ENCODE peak calls at places on chromosome 16, in five cellular contexts. R, G, A, J and F are unnamed samples.

GRCh38 chr16:4837733-4838501 is 9.2 kb downstream of the GLYR1 start:
- DNase-seq in R (no peak), J (no peak), G (no peak), A (no peak), F (no peak)

GRCh38 chr16:82874672-82875071 is 247.9 kb downstream of the CDH13 start:
- DNase-seq in J (no peak), R (no peak), G (no peak), A (no peak), F (no peak)

GRCh38 chr16:4115209-4115940 is 867 bp downstream of the ADCY9 start:
- DNase-seq in J (peak; percentile 87), R (peak; percentile 51), A (no peak), G (peak; percentile 74), F (peak; percentile 23)

GRCh38 chr16:47887496-47887895 is 268.3 kb downstream of the ABCC12 start:
- DNase-seq in A (no peak), J (no peak), G (peak; percentile 33), R (no peak), F (no peak)

GRCh38 chr16:48367443-48368049 is 17.7 kb downstream of the SIAH1 start:
- DNase-seq in R (no peak), G (no peak), J (no peak), A (no peak), F (no peak)

GRCh38 chr16:72626623-72627022 is 421.3 kb downstream of the ZFHX3 start:
- DNase-seq in R (no peak), G (no peak), A (no peak), J (no peak), F (no peak)

GRCh38 chr16:11211977-11212818 is 43.8 kb downstream of the SOCS1 start:
- DNase-seq in R (no peak), A (no peak), G (no peak), J (peak; percentile 69), F (no peak)

GRCh38 chr16:25151996-25152395 is 40.5 kb downstream of the LCMT1 start:
- DNase-seq in A (no peak), J (no peak), R (no peak), G (peak; percentile 58), F (no peak)

GRCh38 chr16:85582177-85582888 is 30.8 kb upstream of the GSE1 start:
- DNase-seq in R (no peak), J (no peak), G (no peak), A (no peak), F (no peak)

GRCh38 chr16:22813946-22814325 is at the start of gene HS3ST2:
- DNase-seq in A (no peak), G (no peak), J (peak; percentile 90), R (peak; percentile 20), F (peak; percentile 25)

GRCh38 chr16:24701521-24701951 is 27.9 kb upstream of the TNRC6A start:
- DNase-seq in A (no peak), G (peak; percentile 51), J (no peak), R (no peak), F (no peak)

GRCh38 chr16:83826146-83826913 is 18.6 kb downstream of the HSBP1 start:
- DNase-seq in J (peak; percentile 86), G (peak; percentile 78), A (peak; percentile 47), R (peak; percentile 89), F (peak; percentile 89)

GRCh38 chr16:72221216-72221995 is 49.5 kb upstream of the PMFBP1 start:
- DNase-seq in J (no peak), R (no peak), G (no peak), A (no peak), F (no peak)

GRCh38 chr16:74605746-74606520 is 981 bp downstream of the GLG1 start:
- DNase-seq in A (no peak), G (no peak), J (no peak), R (no peak), F (no peak)

GRCh38 chr16:70611785-70612303 is 34.5 kb upstream of the IL34 start:
- DNase-seq in G (no peak), R (no peak), J (no peak), A (no peak), F (no peak)

GRCh38 chr16:69031877-69032301 is 73.6 kb upstream of the HAS3 start:
- DNase-seq in G (no peak), J (no peak), R (peak; percentile 86), A (no peak), F (no peak)

GRCh38 chr16:16164244-16164643 is 59.0 kb downstream of the ABCC6 start:
- DNase-seq in J (no peak), G (no peak), R (no peak), A (no peak), F (no peak)

GRCh38 chr16:72024862-72025382 is 16.4 kb downstream of the DHODH start:
- DNase-seq in J (no peak), G (peak; percentile 4), A (no peak), R (no peak), F (no peak)

GRCh38 chr16:8683640-8684039 is 9.2 kb downstream of the ABAT start:
- DNase-seq in A (no peak), J (no peak), G (no peak), R (no peak), F (no peak)

GRCh38 chr16:3465911-3466584 is 22.6 kb downstream of the NAA60 start:
- DNase-seq in J (no peak), G (no peak), R (no peak), A (no peak), F (no peak)

GRCh38 chr16:81582655-81583441 is 138.2 kb downstream of the CMIP start:
- DNase-seq in A (no peak), G (no peak), J (no peak), R (no peak), F (no peak)

GRCh38 chr16:8905168-8905762 is 23.1 kb downstream of the LITAFD start:
- DNase-seq in R (no peak), J (peak; percentile 47), A (no peak), G (peak; percentile 45), F (no peak)

GRCh38 chr16:84593825-84594724 is 23.8 kb downstream of the COTL1 start:
- DNase-seq in G (no peak), J (peak; percentile 58), R (peak; percentile 84), A (no peak), F (no peak)

GRCh38 chr16:22214402-22214801 is 8.3 kb downstream of the EEF2K start:
- DNase-seq in A (no peak), J (no peak), R (no peak), G (no peak), F (no peak)

GRCh38 chr16:11142261-11142630 is 113.8 kb downstream of the SOCS1 start:
- DNase-seq in R (no peak), J (no peak), A (no peak), G (no peak), F (no peak)

GRCh38 chr16:70523621-70524405 is at the start of gene SF3B3:
- DNase-seq in G (peak; percentile 24), J (peak; percentile 78), R (peak; percentile 72), A (no peak), F (peak; percentile 63)

GRCh38 chr16:69089091-69089912 is 16.2 kb upstream of the HAS3 start:
- DNase-seq in A (no peak), J (peak; percentile 64), R (no peak), G (peak; percentile 53), F (no peak)

GRCh38 chr16:47888142-47888541 is 267.7 kb downstream of the ABCC12 start:
- DNase-seq in J (no peak), A (no peak), G (peak; percentile 49), R (no peak), F (no peak)

GRCh38 chr16:24358117-24358516 is 102.0 kb downstream of the CACNG3 start:
- DNase-seq in G (no peak), R (no peak), J (no peak), A (no peak), F (no peak)

GRCh38 chr16:52613508-52613907 is 66.6 kb upstream of the TOX3 start:
- DNase-seq in J (no peak), R (no peak), G (no peak), A (no peak), F (no peak)

GRCh38 chr16:50204426-50205108 is 51.5 kb downstream of the TENT4B start:
- DNase-seq in A (no peak), R (no peak), G (no peak), J (no peak), F (no peak)
- H3K4me1 ChIP-seq in A (peaks cover 72% of the 10 kb centered on the region), R (peaks cover 44% of the 10 kb centered on the region), G (peaks cover 22% of the 10 kb centered on the region), J (peaks cover 46% of the 10 kb centered on the region), F (peaks cover 8% of the 10 kb centered on the region)

GRCh38 chr16:1922357-1922756 is 4.1 kb upstream of the HS3ST6 start:
- DNase-seq in A (no peak), R (no peak), J (no peak), G (no peak), F (no peak)

GRCh38 chr16:1923299-1924034 is 5.3 kb upstream of the HS3ST6 start:
- DNase-seq in J (peak; percentile 58), R (peak; percentile 66), A (no peak), G (no peak), F (no peak)

GRCh38 chr16:1920727-1921155 is 2.5 kb upstream of the HS3ST6 start:
- DNase-seq in G (no peak), R (peak; percentile 61), A (no peak), J (peak; percentile 56), F (no peak)

GRCh38 chr16:1926223-1926718 is 8.1 kb upstream of the HS3ST6 start:
- DNase-seq in R (no peak), J (no peak), A (no peak), G (no peak), F (no peak)

GRCh38 chr16:1924095-1924494 is 5.9 kb upstream of the HS3ST6 start:
- DNase-seq in R (no peak), G (no peak), J (no peak), A (no peak), F (no peak)
- TF ChIP-seq CTCF in R (no peak), G (no peak), J (no peak), A (no peak), F (no peak)

GRCh38 chr16:67664871-67665270 is 1.7 kb downstream of the ENKD1 start:
- DNase-seq in J (no peak), A (no peak), R (no peak), G (no peak), F (no peak)

GRCh38 chr16:67666032-67666537 is 465 bp downstream of the ENKD1 start:
- DNase-seq in J (peak; percentile 82), R (peak; percentile 46), G (no peak), A (no peak), F (no peak)

GRCh38 chr16:67664258-67664657 is 2.3 kb downstream of the ENKD1 start:
- DNase-seq in G (no peak), J (no peak), A (no peak), R (no peak), F (no peak)

GRCh38 chr16:67666538-67667433 is at the start of the genes C16orf86 and ENKD1:
- DNase-seq in G (peak; percentile 41), A (no peak), R (peak; percentile 88), J (peak; percentile 96), F (peak; percentile 75)

GRCh38 chr16:67665598-67665997 is 952 bp downstream of the ENKD1 start:
- DNase-seq in A (no peak), G (no peak), R (no peak), J (no peak), F (no peak)
- H3K4me3 ChIP-seq in A (peak overlapping the region; percentile 92), G (peak overlapping the region; percentile 95), R (peak overlapping the region; percentile 82), J (peak overlapping the region; percentile 67), F (peak overlapping the region; percentile 67)

DNA sequence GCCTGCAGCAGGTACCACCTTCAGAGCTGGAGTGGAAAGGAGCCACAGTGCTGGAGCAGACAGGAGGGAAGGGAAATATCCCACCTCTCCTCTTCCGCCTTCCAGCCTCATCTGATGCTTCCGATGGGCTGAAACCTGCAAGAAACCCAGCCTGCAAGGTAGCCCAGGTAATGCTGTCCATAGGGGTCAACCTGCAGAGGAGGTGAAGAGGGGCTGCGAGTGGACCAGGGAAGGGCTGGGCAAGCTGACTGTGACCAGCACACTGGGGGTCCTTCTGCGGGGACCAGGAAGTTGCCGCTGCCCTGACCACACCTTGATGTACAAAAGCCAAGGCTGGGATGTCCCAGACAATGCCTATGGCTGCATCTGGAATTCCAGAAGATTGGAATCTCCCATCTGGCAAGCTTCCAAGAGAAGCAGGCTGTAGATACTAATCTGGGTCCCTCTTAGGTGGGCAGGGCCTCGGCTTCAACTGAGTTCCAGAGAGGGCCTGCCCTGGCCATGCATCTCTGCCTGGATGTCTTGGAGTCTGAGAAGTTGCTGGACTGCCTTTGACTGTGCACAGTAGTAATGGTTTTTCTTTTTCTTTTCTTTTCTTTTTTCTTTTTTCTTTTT is 5.8 kb downstream of the FOXL1 start:
- DNase-seq in G (no peak), A (no peak), R (no peak), J (no peak), F (no peak)
- H3K4me1 ChIP-seq in G (peaks cover 31% of the 10 kb centered on the region), A (peaks cover 94% of the 10 kb centered on the region), R (no peaks in the 10 kb centered on the region), J (peaks cover 39% of the 10 kb centered on the region), F (no peaks in the 10 kb centered on the region)